ENCODE peak calls at places on chromosomes 7 and 10, in nine cellular contexts. One of them, this sample, is unnamed.

GRCh38 chr10:124307531-124308350 is 111.0 kb downstream of the OAT start:
- DNase-seq in tibial nerve: no peak
- DNase-seq in RWPE2: no peak
- DNase-seq in LoVo: no peak
- DNase-seq in psoas muscle: no peak
- DNase-seq in NCI-H1092 treated with DMSO at 0.1 percent for 48 hours: no peak
- DNase-seq in H54: no peak
- DNase-seq in NB4: no peak
- DNase-seq in NCI-H748 treated with DMSO at 0.1 percent for 48 hours: no peak
- DNase-seq in this sample: no peak

GRCh38 chr7:29194594-29195417 is at the start of gene CHN2:
- DNase-seq in LoVo: peak
- DNase-seq in NB4: no peak
- DNase-seq in NCI-H1092 treated with DMSO at 0.1 percent for 48 hours: peak
- DNase-seq in RWPE2: peak
- DNase-seq in NCI-H748 treated with DMSO at 0.1 percent for 48 hours: peak
- DNase-seq in psoas muscle: peak
- DNase-seq in tibial nerve: peak
- DNase-seq in H54: no peak
- DNase-seq in this sample: peak

GRCh38 chr10:132306341-132306685 is 1.4 kb downstream of the STK32C start:
- DNase-seq in NB4: no peak
- DNase-seq in NCI-H1092 treated with DMSO at 0.1 percent for 48 hours: no peak
- DNase-seq in RWPE2: no peak
- DNase-seq in LoVo: no peak
- DNase-seq in H54: no peak
- DNase-seq in NCI-H748 treated with DMSO at 0.1 percent for 48 hours: no peak
- DNase-seq in tibial nerve: no peak
- DNase-seq in psoas muscle: no peak
- DNase-seq in this sample: no peak

GRCh38 chr10:101545898-101546297 is 42.2 kb downstream of the POLL start:
- DNase-seq in RWPE2: no peak
- DNase-seq in NB4: no peak
- DNase-seq in psoas muscle: no peak
- DNase-seq in LoVo: no peak
- DNase-seq in tibial nerve: no peak
- DNase-seq in NCI-H1092 treated with DMSO at 0.1 percent for 48 hours: no peak
- DNase-seq in NCI-H748 treated with DMSO at 0.1 percent for 48 hours: no peak
- DNase-seq in H54: no peak
- DNase-seq in this sample: no peak

GRCh38 chr7:28708033-28708451 is 250.1 kb downstream of the TRIL start:
- DNase-seq in LoVo: no peak
- DNase-seq in H54: peak
- DNase-seq in NCI-H1092 treated with DMSO at 0.1 percent for 48 hours: no peak
- DNase-seq in NCI-H748 treated with DMSO at 0.1 percent for 48 hours: no peak
- DNase-seq in NB4: no peak
- DNase-seq in tibial nerve: peak
- DNase-seq in psoas muscle: peak
- DNase-seq in RWPE2: no peak
- DNase-seq in this sample: no peak

GRCh38 chr7:49852619-49853462 is 79.4 kb downstream of the VWC2 start:
- DNase-seq in LoVo: peak
- DNase-seq in tibial nerve: peak
- DNase-seq in psoas muscle: no peak
- DNase-seq in H54: peak
- DNase-seq in NCI-H1092 treated with DMSO at 0.1 percent for 48 hours: peak
- DNase-seq in NB4: peak
- DNase-seq in NCI-H748 treated with DMSO at 0.1 percent for 48 hours: peak
- DNase-seq in RWPE2: no peak
- DNase-seq in this sample: peak

GRCh38 chr10:62305813-62306212 is 37.2 kb upstream of the RTKN2 start:
- DNase-seq in tibial nerve: no peak
- DNase-seq in H54: no peak
- DNase-seq in psoas muscle: no peak
- DNase-seq in RWPE2: no peak
- DNase-seq in NCI-H748 treated with DMSO at 0.1 percent for 48 hours: no peak
- DNase-seq in NB4: no peak
- DNase-seq in NCI-H1092 treated with DMSO at 0.1 percent for 48 hours: no peak
- DNase-seq in LoVo: no peak
- DNase-seq in this sample: no peak

GRCh38 chr7:47448971-47449370 is 132.9 kb downstream of the TNS3 start:
- DNase-seq in psoas muscle: no peak
- DNase-seq in NCI-H1092 treated with DMSO at 0.1 percent for 48 hours: no peak
- DNase-seq in NB4: no peak
- DNase-seq in LoVo: no peak
- DNase-seq in NCI-H748 treated with DMSO at 0.1 percent for 48 hours: no peak
- DNase-seq in RWPE2: no peak
- DNase-seq in tibial nerve: no peak
- DNase-seq in H54: no peak
- DNase-seq in this sample: no peak